ENCODE peak calls at places on chromosome 22, in six cellular contexts. X is T-helper 9 cell; T is T47D; D is HEK293T; V is NK-92 treated with Interleukin-12 subunit alpha and Interleukin-12 subunit beta, amount 100 ng/mL, for 24 hours; C is cardiac fibroblast. K is an unnamed sample.
A peak's percentile ranks its signal among the peaks of the same experiment; 100 is the strongest.

GRCh38 chr22:24119476-24119875 is 61.8 kb upstream of the SUSD2 start:
- DNase-seq in D (no peak), T (no peak), V (no peak), X (no peak), C (no peak), K (no peak)

GRCh38 chr22:31218565-31219262 is 6.6 kb downstream of the LIMK2 start:
- DNase-seq in V (no peak), D (no peak), T (no peak), C (no peak), X (no peak), K (no peak)

GRCh38 chr22:43726964-43727543 is 85.1 kb downstream of the EFCAB6 start:
- DNase-seq in V (no peak), T (no peak), X (no peak), D (no peak), C (no peak), K (no peak)

GRCh38 chr22:46791201-46791731 is 28.8 kb downstream of the TBC1D22A start:
- DNase-seq in D (no peak), C (peak; percentile 77), T (no peak), X (peak; percentile 75), V (peak; percentile 65), K (peak; percentile 72)

GRCh38 chr22:31905356-31905755 is 39.0 kb upstream of the YWHAH start:
- DNase-seq in X (no peak), C (no peak), D (no peak), T (no peak), V (no peak), K (no peak)

GRCh38 chr22:40394607-40395006 is 24.2 kb downstream of the SGSM3 start:
- DNase-seq in D (no peak), X (no peak), V (no peak), T (no peak), C (no peak), K (no peak)

GRCh38 chr22:39522567-39523300 is 2.4 kb downstream of the ATF4 start:
- DNase-seq in X (no peak), C (peak; percentile 71), V (no peak), T (peak; percentile 77), D (no peak), K (no peak)

GRCh38 chr22:29004647-29005371 is 56.8 kb downstream of the C22orf31 start:
- DNase-seq in D (peak; percentile 49), T (no peak), C (no peak), V (no peak), X (no peak), K (no peak)

GRCh38 chr22:48772286-48772907 is 1055.3 kb downstream of the BRD1 start:
- DNase-seq in D (no peak), C (no peak), T (no peak), X (no peak), V (no peak), K (no peak)

GRCh38 chr22:36682835-36683234 is 20.7 kb downstream of the CACNG2 start:
- DNase-seq in V (no peak), D (no peak), X (no peak), T (no peak), C (no peak), K (no peak)

GRCh38 chr22:44947846-44948245 is 62.0 kb downstream of the PHF21B start:
- DNase-seq in C (no peak), V (no peak), X (no peak), T (no peak), D (no peak), K (no peak)

GRCh38 chr22:36366291-36366708 is 21.5 kb downstream of the MYH9 start:
- DNase-seq in C (peak; percentile 63), T (no peak), D (no peak), X (peak; percentile 39), V (no peak), K (no peak)

GRCh38 chr22:21632237-21632895 is at the start of gene CCDC116:
- DNase-seq in X (peak; percentile 65), T (peak; percentile 90), V (no peak), D (peak; percentile 61), C (no peak), K (peak; percentile 55)

K was measured in activated T-helper 1 cell treated with Interleukin-2 at 50 U/mL for 16 hours.